ENCODE peak calls at places on chromosome 10, in four cellular contexts. N, X, J and T are unnamed samples.

GRCh38 chr10:126001579-126001978 is 105.2 kb downstream of the FANK1 start:
- DNase-seq in N (peak; percentile 34), J (no peak), X (no peak), T (peak; percentile 56)

GRCh38 chr10:100510533-100511308 is 8.9 kb downstream of the SEC31B start:
- DNase-seq in X (peak; percentile 63), J (no peak), N (peak; percentile 27), T (no peak)

GRCh38 chr10:24320373-24320772 is 111.4 kb downstream of the KIAA1217 start:
- DNase-seq in J (no peak), X (no peak), N (no peak), T (no peak)

GRCh38 chr10:65550761-65551160 is 1375.1 kb upstream of the LRRTM3 start:
- DNase-seq in J (no peak), N (no peak), X (no peak), T (no peak)

GRCh38 chr10:33237736-33238624 is 96.5 kb downstream of the NRP1 start:
- DNase-seq in X (no peak), J (no peak), N (no peak), T (no peak)

GRCh38 chr10:117530791-117531190 is 11.8 kb upstream of the EMX2 start:
- DNase-seq in N (no peak), X (no peak), J (no peak), T (no peak)

GRCh38 chr10:75464478-75465090 is 33.2 kb downstream of the LRMDA start:
- DNase-seq in X (no peak), N (no peak), J (no peak), T (no peak)

GRCh38 chr10:69410487-69410886 is 6.2 kb downstream of the TACR2 start:
- DNase-seq in J (peak; percentile 68), N (no peak), X (no peak), T (no peak)

GRCh38 chr10:89867964-89868363 is 166.6 kb downstream of the KIF20B start:
- DNase-seq in N (no peak), X (no peak), J (no peak), T (no peak)

GRCh38 chr10:33204049-33204448 is 130.4 kb downstream of the NRP1 start:
- DNase-seq in X (no peak), N (peak; percentile 34), J (no peak), T (no peak)

GRCh38 chr10:43278216-43278615 is 11.4 kb upstream of the RASGEF1A start:
- DNase-seq in X (no peak), N (no peak), J (no peak), T (no peak)

GRCh38 chr10:52257692-52258075 is 56.4 kb upstream of the DKK1 start:
- DNase-seq in X (no peak), N (no peak), J (no peak), T (no peak)

GRCh38 chr10:451021-451471 is 238.4 kb downstream of the DIP2C start:
- DNase-seq in N (no peak), J (peak; percentile 89), X (no peak), T (no peak)

GRCh38 chr10:60456053-60456452 is 66.4 kb upstream of the ANK3 start:
- DNase-seq in J (no peak), N (no peak), X (no peak), T (no peak)

GRCh38 chr10:47380341-47381215 is 3.5 kb downstream of the ZNF488 start:
- DNase-seq in J (peak; percentile 44), X (no peak), N (peak; percentile 47), T (no peak)

GRCh38 chr10:122140477-122140902 is 130.6 kb upstream of the BTBD16 start:
- DNase-seq in J (no peak), X (no peak), N (no peak), T (no peak)

GRCh38 chr10:34047389-34047788 is 712.9 kb upstream of the NRP1 start:
- DNase-seq in J (no peak), X (no peak), N (no peak), T (no peak)

GRCh38 chr10:47137311-47137851 is 162.6 kb upstream of the GDF10 start:
- DNase-seq in J (no peak), X (no peak), N (no peak), T (no peak)

GRCh38 chr10:60105195-60105812 is 198.9 kb upstream of the CCDC6 start:
- DNase-seq in N (no peak), X (no peak), J (no peak), T (no peak)

GRCh38 chr10:122210481-122211265 is 60.4 kb upstream of the BTBD16 start:
- DNase-seq in N (no peak), X (no peak), J (no peak), T (no peak)

GRCh38 chr10:76962851-76963250 is 674.8 kb downstream of the KCNMA1 start:
- DNase-seq in J (no peak), X (no peak), N (no peak), T (no peak)

GRCh38 chr10:95183132-95183450 is 10.9 kb upstream of the ACSM6 start:
- DNase-seq in J (no peak), X (no peak), N (no peak), T (no peak)

GRCh38 chr10:125218967-125219366 is 58.6 kb upstream of the CTBP2 start:
- DNase-seq in J (no peak), N (no peak), X (no peak), T (no peak)

GRCh38 chr10:121862624-121863023 is 65.2 kb downstream of the ATE1 start:
- DNase-seq in X (no peak), J (no peak), N (no peak), T (no peak)

GRCh38 chr10:101780818-101781654 is 2.2 kb downstream of the NPM3 start:
- DNase-seq in J (peak; percentile 90), X (no peak), N (peak; percentile 72), T (peak; percentile 82)
- TF ChIP-seq CTCF in J (peak; percentile 94), X (peak; percentile 71), N (peak; percentile 91), T (peak; percentile 76)

DNA sequence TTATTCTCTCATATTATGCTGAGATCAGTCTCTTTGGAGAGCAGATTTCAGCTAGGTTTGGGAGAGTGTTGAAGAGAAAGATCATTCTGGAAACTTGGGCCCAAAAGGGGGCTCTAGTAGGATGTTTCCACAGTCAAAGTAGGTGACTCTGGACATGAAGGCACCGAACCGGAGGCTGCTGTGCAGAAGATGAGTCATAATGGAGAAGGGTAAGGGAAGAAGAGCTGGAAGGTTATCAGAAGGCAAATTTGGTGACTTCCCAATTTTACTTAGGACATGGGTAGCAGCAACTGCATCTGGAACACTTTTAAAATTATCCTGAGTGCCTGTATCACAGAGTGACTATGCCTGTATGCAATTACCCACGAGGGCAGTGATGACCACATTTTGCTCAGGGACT is 38.8 kb downstream of the PIK3AP1 start:
- DNase-seq in J (no peak), X (no peak), N (no peak), T (no peak)
- H3K36me3 ChIP-seq in J (no peaks in the 10 kb centered on the region), X (no peaks in the 10 kb centered on the region), N (no peaks in the 10 kb centered on the region), T (no peaks in the 10 kb centered on the region)

GRCh38 chr10:44396671-44397191 is 11.8 kb upstream of the CXCL12 start:
- DNase-seq in X (no peak), N (no peak), J (peak; percentile 64), T (no peak)
- H3K27me3 ChIP-seq in X (no peaks in the 10 kb centered on the region), N (no peaks in the 10 kb centered on the region), J (no peaks in the 10 kb centered on the region), T (no peaks in the 10 kb centered on the region)

GRCh38 chr10:104300736-104301292 is 31.8 kb downstream of the GSTO2 start:
- DNase-seq in X (no peak), N (peak; percentile 60), J (no peak), T (peak; percentile 45)
- TF ChIP-seq CTCF in X (no peak), N (no peak), J (no peak), T (no peak)